ENCODE peak calls at places on chromosome 19, in nine cellular contexts. Q is small intestine; M is CD8-positive, alpha-beta memory T cell; H is A549; N is PC-3; V is lower lobe of right lung; L is right lobe of liver; F is endodermal cell; Y is CD4-positive, CD25-positive, alpha-beta regulatory T cell. X is an unnamed sample.
A peak's percentile ranks its signal among the peaks of the same experiment; 100 is the strongest.

GRCh38 chr19:38317104-38317612 is 1.4 kb upstream of the YIF1B start:
- DNase-seq in Y (peak; percentile 78), H (no peak), N (no peak), M (no peak), F (no peak), Q (no peak), L (no peak), V (no peak), X (no peak)

GRCh38 chr19:38264486-38265212 is at the start of gene SPINT2:
- DNase-seq in V (peak; percentile 94), M (no peak), Q (no peak), L (no peak), F (peak; percentile 95), N (no peak), Y (no peak), H (no peak), X (no peak)

GRCh38 chr19:55640577-55641375 is at the start of gene ZNF580:
- DNase-seq in Y (peak; percentile 69), Q (peak; percentile 47), H (peak; percentile 77), L (peak; percentile 68), V (peak; percentile 73), F (peak; percentile 86), M (no peak), N (peak; percentile 80), X (no peak)

GRCh38 chr19:38385804-38386257 is 2.0 kb downstream of the GGN start:
- DNase-seq in Q (no peak), H (no peak), M (no peak), N (no peak), V (no peak), L (no peak), F (peak; percentile 87), Y (no peak), X (no peak)

GRCh38 chr19:33621811-33622504 is at the start of gene CHST8:
- DNase-seq in Y (no peak), H (no peak), L (peak; percentile 56), Q (peak; percentile 15), F (peak; percentile 91), N (no peak), V (no peak), M (no peak), X (no peak)

GRCh38 chr19:28980236-28980868 is 232.6 kb downstream of the UQCRFS1 start:
- DNase-seq in V (no peak), N (no peak), M (no peak), Q (no peak), F (peak; percentile 85), L (no peak), H (peak; percentile 20), Y (no peak), X (no peak)

GRCh38 chr19:4007836-4008539 is 452 bp downstream of the PIAS4 start:
- DNase-seq in Y (peak; percentile 15), V (no peak), H (no peak), F (peak; percentile 65), Q (peak; percentile 15), N (no peak), L (no peak), M (no peak), X (no peak)

GRCh38 chr19:53772943-53773342 is 51.2 kb downstream of the NLRP12 start:
- DNase-seq in H (peak; percentile 79), Q (peak; percentile 39), N (peak; percentile 87), L (no peak), F (peak; percentile 93), Y (peak; percentile 56), V (peak; percentile 24), M (peak; percentile 14), X (peak; percentile 2)

GRCh38 chr19:32404213-32404938 is 1.2 kb upstream of the DPY19L3 start:
- DNase-seq in F (peak; percentile 59), Y (no peak), M (no peak), L (no peak), V (no peak), H (no peak), Q (no peak), N (no peak), X (no peak)

GRCh38 chr19:6963937-6964336 is 57.3 kb downstream of the MBD3L2B start:
- DNase-seq in V (no peak), L (no peak), M (peak; percentile 5), Y (peak; percentile 42), F (peak; percentile 51), Q (no peak), H (no peak), N (peak; percentile 31), X (peak; percentile 22)

GRCh38 chr19:41564515-41565383 is 11.2 kb upstream of the CEACAM21 start:
- DNase-seq in Y (peak; percentile 9), F (peak; percentile 75), L (no peak), Q (no peak), H (no peak), M (no peak), V (no peak), N (no peak), X (no peak)

GRCh38 chr19:5036733-5037681 is 68.1 kb downstream of the KDM4B start:
- DNase-seq in Y (no peak), M (no peak), L (no peak), V (no peak), N (no peak), Q (no peak), H (no peak), F (no peak), X (no peak)

GRCh38 chr19:5039642-5040543 is 71.0 kb downstream of the KDM4B start:
- DNase-seq in N (no peak), Q (no peak), M (no peak), F (no peak), V (no peak), L (no peak), Y (no peak), H (no peak), X (no peak)

GRCh38 chr19:5040544-5041167 is 71.7 kb downstream of the KDM4B start:
- DNase-seq in M (no peak), L (no peak), Q (no peak), Y (no peak), N (no peak), F (no peak), V (no peak), H (no peak), X (no peak)

GRCh38 chr19:5037936-5038335 is 69.0 kb downstream of the KDM4B start:
- DNase-seq in N (no peak), L (no peak), H (no peak), M (no peak), Q (no peak), V (no peak), F (no peak), Y (no peak), X (no peak)

DNA sequence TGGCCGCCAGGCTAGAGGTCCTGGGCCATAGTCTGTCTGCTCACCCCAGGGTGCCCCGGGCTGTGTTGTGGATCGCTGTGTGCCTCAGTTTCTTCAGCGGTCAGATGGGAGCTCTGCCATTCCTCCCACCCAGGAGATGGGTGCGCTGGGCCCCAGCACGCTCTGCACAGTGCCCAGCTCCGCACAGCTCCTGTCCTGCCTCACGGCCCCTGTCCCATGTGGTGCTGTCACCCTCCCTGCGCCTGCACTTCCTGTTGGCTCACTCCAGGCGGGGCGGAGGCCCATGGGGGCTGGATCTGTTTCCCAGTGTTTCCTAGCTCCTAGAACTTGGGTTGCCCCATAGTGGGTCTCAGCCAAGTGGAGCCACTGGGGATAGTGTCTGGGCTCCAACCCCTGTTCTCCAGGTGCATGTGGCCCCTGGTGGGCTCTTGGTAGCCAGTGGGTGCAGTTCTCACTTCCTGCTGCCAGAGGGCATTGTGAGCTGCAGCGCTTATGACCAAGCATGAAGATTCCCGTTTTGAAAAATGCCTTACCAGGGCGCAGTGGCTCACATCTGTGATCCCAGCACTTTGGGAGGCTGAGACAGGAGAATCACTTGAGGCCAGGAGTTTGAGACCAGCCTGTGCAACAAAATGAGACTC is 69.8 kb downstream of the KDM4B start:
- DNase-seq in F (peak; percentile 73), L (no peak), N (peak; percentile 56), V (no peak), Y (peak; percentile 27), M (no peak), H (peak; percentile 54), Q (no peak), X (no peak)
- H3K27ac ChIP-seq in F (no peak overlapping the region), L (no peak overlapping the region), N (no peak overlapping the region), V (no peak overlapping the region), Y (no peak overlapping the region), M (no peak overlapping the region), H (no peak overlapping the region), Q (no peak overlapping the region), X (no peak overlapping the region)

GRCh38 chr19:17123041-17123440 is 47.5 kb downstream of the MYO9B start:
- DNase-seq in V (no peak), Y (no peak), L (no peak), H (no peak), N (no peak), M (no peak), F (no peak), Q (no peak), X (no peak)
- H3K4me1 ChIP-seq in V (peaks cover 28% of the 10 kb centered on the region), Y (peaks cover 40% of the 10 kb centered on the region), L (no peaks in the 10 kb centered on the region), H (peaks cover 8% of the 10 kb centered on the region), N (no peaks in the 10 kb centered on the region), M (peaks cover 41% of the 10 kb centered on the region), F (no peaks in the 10 kb centered on the region), Q (no peaks in the 10 kb centered on the region), X (peaks cover 19% of the 10 kb centered on the region)

DNA sequence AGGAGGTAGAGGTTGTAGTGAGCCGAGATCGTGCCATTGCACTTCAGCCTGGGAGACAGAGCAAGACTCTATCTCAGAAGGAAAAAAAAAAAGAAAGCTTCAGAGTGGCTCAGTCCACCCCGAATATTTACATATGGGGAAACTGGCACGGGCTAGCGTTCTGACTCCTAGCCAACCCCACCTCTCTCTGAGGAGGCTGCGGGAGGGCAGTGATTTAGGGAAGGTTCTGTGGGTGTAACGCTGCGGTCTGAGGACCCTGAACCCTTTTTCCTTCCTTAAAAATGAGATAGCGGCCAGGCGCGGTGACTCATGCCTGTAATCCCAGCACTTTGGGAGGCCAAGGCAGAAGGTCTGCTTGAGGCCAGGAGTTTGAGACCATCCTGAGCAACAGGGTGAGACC is 5.0 kb downstream of the LRRC25 start:
- DNase-seq in Y (no peak), F (no peak), L (peak; percentile 48), M (no peak), N (no peak), Q (no peak), H (no peak), V (peak; percentile 82), X (no peak)
- H3K27ac ChIP-seq in Y (no peak overlapping the region), F (no peak overlapping the region), L (no peak overlapping the region), M (no peak overlapping the region), N (no peak overlapping the region), Q (no peak overlapping the region), H (no peak overlapping the region), V (peak overlapping the region; percentile 65), X (no peak overlapping the region)

GRCh38 chr19:52688335-52688734 is 46.5 kb downstream of the ZNF611 start:
- DNase-seq in Y (no peak), N (no peak), H (no peak), M (no peak), V (no peak), Q (no peak), F (no peak), L (no peak), X (no peak)
- H3K4me1 ChIP-seq in Y (peaks cover 20% of the 10 kb centered on the region), N (peaks cover 37% of the 10 kb centered on the region), H (no peaks in the 10 kb centered on the region), M (peaks cover 15% of the 10 kb centered on the region), V (peaks cover 14% of the 10 kb centered on the region), Q (no peaks in the 10 kb centered on the region), F (peaks cover 9% of the 10 kb centered on the region), L (no peaks in the 10 kb centered on the region), X (peaks cover 4% of the 10 kb centered on the region)

GRCh38 chr19:18097993-18098890 is 664 bp downstream of the MAST3 start:
- DNase-seq in Q (no peak), M (no peak), V (no peak), Y (no peak), H (no peak), L (no peak), N (no peak), F (no peak), X (no peak)
- H3K27ac ChIP-seq in Q (no peak overlapping the region), M (peak overlapping the region; percentile 47), V (no peak overlapping the region), Y (peak overlapping the region; percentile 61), H (peak overlapping the region; percentile 54), L (no peak overlapping the region), N (no peak overlapping the region), F (no peak overlapping the region), X (peak overlapping the region; percentile 52)

X was measured in effector memory CD4-positive, alpha-beta T cell.